ENCODE peak calls at places on chromosomes 3 and 15, in nine cellular contexts. One of them, this sample, is unnamed.

GRCh38 chr15:52670087-52670486 is 9.1 kb downstream of the ATOSA start:
- DNase-seq in WTC11: no peak
- DNase-seq in IMR-90: no peak
- DNase-seq in AG09309: no peak
- DNase-seq in AG10803: no peak
- DNase-seq in mesothelial cell of epicardium: no peak
- DNase-seq in Calu3: no peak
- DNase-seq in spleen: no peak
- DNase-seq in MCF 10A: no peak
- DNase-seq in this sample: no peak

GRCh38 chr3:3693593-3693992 is 105.6 kb upstream of the LRRN1 start:
- DNase-seq in AG09309: no peak
- DNase-seq in AG10803: no peak
- DNase-seq in MCF 10A: no peak
- DNase-seq in IMR-90: no peak
- DNase-seq in WTC11: no peak
- DNase-seq in Calu3: no peak
- DNase-seq in spleen: no peak
- DNase-seq in mesothelial cell of epicardium: no peak
- DNase-seq in this sample: no peak

GRCh38 chr3:114615535-114616064 is 321.8 kb downstream of the TIGIT start:
- DNase-seq in Calu3: no peak
- DNase-seq in AG10803: no peak
- DNase-seq in mesothelial cell of epicardium: no peak
- DNase-seq in MCF 10A: no peak
- DNase-seq in IMR-90: no peak
- DNase-seq in AG09309: no peak
- DNase-seq in WTC11: no peak
- DNase-seq in spleen: no peak
- DNase-seq in this sample: no peak

GRCh38 chr3:151841801-151842200 is 27.9 kb downstream of the AADAC start:
- DNase-seq in MCF 10A: no peak
- DNase-seq in WTC11: no peak
- DNase-seq in Calu3: no peak
- DNase-seq in AG10803: no peak
- DNase-seq in AG09309: no peak
- DNase-seq in mesothelial cell of epicardium: no peak
- DNase-seq in spleen: no peak
- DNase-seq in IMR-90: peak
- DNase-seq in this sample: no peak

GRCh38 chr3:184361932-184362667 is 590 bp downstream of the POLR2H start:
- DNase-seq in mesothelial cell of epicardium: no peak
- DNase-seq in AG09309: no peak
- DNase-seq in IMR-90: peak
- DNase-seq in spleen: peak
- DNase-seq in WTC11: peak
- DNase-seq in AG10803: peak
- DNase-seq in MCF 10A: peak
- DNase-seq in Calu3: peak
- DNase-seq in this sample: no peak

GRCh38 chr3:126447456-126448106 is 28.1 kb downstream of the ZXDC start:
- DNase-seq in spleen: peak
- DNase-seq in IMR-90: peak
- DNase-seq in Calu3: no peak
- DNase-seq in AG10803: peak
- DNase-seq in WTC11: no peak
- DNase-seq in mesothelial cell of epicardium: no peak
- DNase-seq in MCF 10A: no peak
- DNase-seq in AG09309: no peak
- DNase-seq in this sample: no peak

GRCh38 chr3:157447026-157447694 is 10.5 kb downstream of the PTX3 start:
- DNase-seq in WTC11: no peak
- DNase-seq in AG10803: peak
- DNase-seq in Calu3: peak
- DNase-seq in AG09309: no peak
- DNase-seq in IMR-90: peak
- DNase-seq in MCF 10A: peak
- DNase-seq in spleen: no peak
- DNase-seq in mesothelial cell of epicardium: no peak
- DNase-seq in this sample: peak

GRCh38 chr15:69119692-69120395 is 40.6 kb upstream of the GLCE start:
- DNase-seq in WTC11: no peak
- DNase-seq in AG09309: no peak
- DNase-seq in AG10803: no peak
- DNase-seq in MCF 10A: no peak
- DNase-seq in IMR-90: no peak
- DNase-seq in mesothelial cell of epicardium: no peak
- DNase-seq in spleen: no peak
- DNase-seq in Calu3: no peak
- DNase-seq in this sample: no peak

GRCh38 chr15:34436126-34436955 is 1.3 kb downstream of the GOLGA8A start:
- DNase-seq in MCF 10A: peak
- DNase-seq in WTC11: peak
- DNase-seq in Calu3: no peak
- DNase-seq in AG09309: no peak
- DNase-seq in IMR-90: no peak
- DNase-seq in AG10803: peak
- DNase-seq in mesothelial cell of epicardium: no peak
- DNase-seq in spleen: peak
- DNase-seq in this sample: peak

GRCh38 chr15:31069360-31070000 is 32.0 kb downstream of the TRPM1 start:
- DNase-seq in MCF 10A: no peak
- DNase-seq in Calu3: no peak
- DNase-seq in spleen: no peak
- DNase-seq in IMR-90: peak
- DNase-seq in WTC11: no peak
- DNase-seq in mesothelial cell of epicardium: no peak
- DNase-seq in AG09309: peak
- DNase-seq in AG10803: peak
- DNase-seq in this sample: peak

GRCh38 chr3:15713364-15713763 is 84.4 kb downstream of the ANKRD28 start:
- DNase-seq in AG09309: no peak
- DNase-seq in MCF 10A: no peak
- DNase-seq in IMR-90: no peak
- DNase-seq in Calu3: no peak
- DNase-seq in AG10803: no peak
- DNase-seq in spleen: no peak
- DNase-seq in mesothelial cell of epicardium: no peak
- DNase-seq in WTC11: no peak
- DNase-seq in this sample: no peak

GRCh38 chr3:97971679-97972567 is at the start of gene RIOX2:
- DNase-seq in spleen: peak
- DNase-seq in AG10803: peak
- DNase-seq in MCF 10A: peak
- DNase-seq in IMR-90: peak
- DNase-seq in mesothelial cell of epicardium: peak
- DNase-seq in Calu3: peak
- DNase-seq in WTC11: peak
- DNase-seq in AG09309: no peak
- DNase-seq in this sample: peak

GRCh38 chr3:129343643-129344360 is 65.1 kb downstream of the HMCES start:
- DNase-seq in AG10803: peak
- DNase-seq in Calu3: peak
- DNase-seq in WTC11: peak
- DNase-seq in MCF 10A: no peak
- DNase-seq in spleen: no peak
- DNase-seq in IMR-90: no peak
- DNase-seq in mesothelial cell of epicardium: no peak
- DNase-seq in AG09309: no peak
- DNase-seq in this sample: peak

GRCh38 chr3:39990532-39990931 is 181.1 kb downstream of the MYRIP start:
- DNase-seq in spleen: no peak
- DNase-seq in AG10803: peak
- DNase-seq in IMR-90: peak
- DNase-seq in mesothelial cell of epicardium: no peak
- DNase-seq in Calu3: peak
- DNase-seq in MCF 10A: peak
- DNase-seq in WTC11: peak
- DNase-seq in AG09309: peak
- DNase-seq in this sample: peak

GRCh38 chr3:138317687-138318086 is 12.0 kb downstream of the NME9 start:
- DNase-seq in MCF 10A: no peak
- DNase-seq in IMR-90: no peak
- DNase-seq in AG09309: no peak
- DNase-seq in mesothelial cell of epicardium: no peak
- DNase-seq in spleen: no peak
- DNase-seq in Calu3: no peak
- DNase-seq in AG10803: no peak
- DNase-seq in WTC11: no peak
- DNase-seq in this sample: no peak

GRCh38 chr15:63893866-63894661 is 60.3 kb upstream of the HERC1 start:
- DNase-seq in Calu3: peak
- DNase-seq in mesothelial cell of epicardium: no peak
- DNase-seq in AG09309: no peak
- DNase-seq in MCF 10A: no peak
- DNase-seq in AG10803: no peak
- DNase-seq in WTC11: no peak
- DNase-seq in spleen: peak
- DNase-seq in IMR-90: no peak
- DNase-seq in this sample: no peak

GRCh38 chr3:10419637-10420232 is 85.7 kb downstream of the ATP2B2 start:
- DNase-seq in Calu3: no peak
- DNase-seq in IMR-90: peak
- DNase-seq in WTC11: no peak
- DNase-seq in AG09309: no peak
- DNase-seq in spleen: peak
- DNase-seq in MCF 10A: no peak
- DNase-seq in AG10803: no peak
- DNase-seq in mesothelial cell of epicardium: no peak
- DNase-seq in this sample: no peak

GRCh38 chr15:89003865-89004725 is 84.2 kb upstream of the ABHD2 start:
- DNase-seq in mesothelial cell of epicardium: no peak
- DNase-seq in Calu3: no peak
- DNase-seq in spleen: no peak
- DNase-seq in WTC11: peak
- DNase-seq in MCF 10A: peak
- DNase-seq in AG10803: peak
- DNase-seq in AG09309: no peak
- DNase-seq in IMR-90: peak
- DNase-seq in this sample: peak

GRCh38 chr15:89007989-89008388 is 80.3 kb upstream of the ABHD2 start:
- DNase-seq in WTC11: no peak
- DNase-seq in IMR-90: no peak
- DNase-seq in AG10803: no peak
- DNase-seq in mesothelial cell of epicardium: no peak
- DNase-seq in spleen: no peak
- DNase-seq in Calu3: no peak
- DNase-seq in MCF 10A: no peak
- DNase-seq in AG09309: no peak
- DNase-seq in this sample: no peak

GRCh38 chr15:89004726-89005030 is 83.6 kb upstream of the ABHD2 start:
- DNase-seq in Calu3: no peak
- DNase-seq in MCF 10A: no peak
- DNase-seq in IMR-90: no peak
- DNase-seq in AG10803: no peak
- DNase-seq in AG09309: no peak
- DNase-seq in spleen: no peak
- DNase-seq in WTC11: no peak
- DNase-seq in mesothelial cell of epicardium: no peak
- DNase-seq in this sample: no peak

GRCh38 chr15:89009080-89009479 is 79.2 kb upstream of the ABHD2 start:
- DNase-seq in mesothelial cell of epicardium: no peak
- DNase-seq in Calu3: no peak
- DNase-seq in MCF 10A: no peak
- DNase-seq in AG09309: no peak
- DNase-seq in AG10803: no peak
- DNase-seq in spleen: no peak
- DNase-seq in IMR-90: no peak
- DNase-seq in WTC11: no peak
- DNase-seq in this sample: no peak
- TF ChIP-seq CTCF in mesothelial cell of epicardium: no peak
- TF ChIP-seq CTCF in Calu3: no peak
- TF ChIP-seq CTCF in MCF 10A: no peak
- TF ChIP-seq CTCF in AG09309: no peak
- TF ChIP-seq CTCF in AG10803: no peak
- TF ChIP-seq CTCF in spleen: no peak
- TF ChIP-seq CTCF in IMR-90: no peak
- TF ChIP-seq CTCF in WTC11: no peak
- TF ChIP-seq CTCF in this sample: no peak

DNA sequence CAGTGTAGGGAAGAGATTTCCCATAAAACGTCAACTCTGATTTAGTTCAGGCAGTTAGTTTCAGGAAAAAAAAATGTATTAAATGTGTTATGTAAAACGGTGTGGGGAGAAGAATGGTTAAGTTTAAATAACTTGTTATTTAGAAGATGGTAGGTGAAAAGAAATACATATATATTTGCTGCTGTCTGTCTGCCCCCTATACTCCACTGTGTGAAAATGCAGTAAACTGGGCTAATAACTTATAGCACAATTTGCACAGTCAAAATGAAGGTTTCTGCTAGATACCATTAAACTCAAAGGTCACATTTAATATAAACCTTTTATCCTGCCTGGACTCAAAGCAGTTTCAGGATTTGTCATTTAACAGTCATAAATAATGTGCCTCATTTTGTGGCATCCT is 515.0 kb downstream of the FGF12 start:
- DNase-seq in spleen: no peak
- DNase-seq in Calu3: no peak
- DNase-seq in WTC11: no peak
- DNase-seq in MCF 10A: no peak
- DNase-seq in AG10803: no peak
- DNase-seq in AG09309: no peak
- DNase-seq in mesothelial cell of epicardium: no peak
- DNase-seq in IMR-90: no peak
- DNase-seq in this sample: no peak
- TF ChIP-seq CTCF in spleen: no peak
- TF ChIP-seq CTCF in Calu3: no peak
- TF ChIP-seq CTCF in WTC11: no peak
- TF ChIP-seq CTCF in MCF 10A: no peak
- TF ChIP-seq CTCF in AG10803: no peak
- TF ChIP-seq CTCF in AG09309: no peak
- TF ChIP-seq CTCF in mesothelial cell of epicardium: no peak
- TF ChIP-seq CTCF in IMR-90: no peak
- TF ChIP-seq CTCF in this sample: no peak

DNA sequence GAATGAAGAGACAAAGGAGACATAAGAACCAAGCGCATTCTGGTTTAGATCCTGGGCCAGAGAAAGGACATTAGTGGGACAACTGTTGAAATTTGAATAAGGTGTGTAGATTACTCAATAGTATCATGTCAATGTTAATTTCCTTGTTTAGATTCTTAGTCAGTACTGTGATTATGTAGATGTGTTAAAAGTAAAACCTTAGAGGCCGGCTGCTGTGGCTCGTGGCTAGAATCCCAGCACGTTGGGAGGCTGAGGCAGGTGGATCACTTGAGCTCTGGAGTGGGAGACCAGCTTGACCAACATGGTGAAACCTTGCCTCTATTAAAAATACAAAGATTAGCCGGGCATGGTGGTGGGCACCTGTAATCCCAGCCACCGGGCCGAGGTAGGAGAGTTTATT is 26.7 kb downstream of the CYP8B1 start:
- DNase-seq in AG10803: no peak
- DNase-seq in IMR-90: no peak
- DNase-seq in mesothelial cell of epicardium: no peak
- DNase-seq in WTC11: no peak
- DNase-seq in MCF 10A: no peak
- DNase-seq in AG09309: no peak
- DNase-seq in Calu3: no peak
- DNase-seq in spleen: no peak
- DNase-seq in this sample: no peak
- TF ChIP-seq CTCF in AG10803: no peak
- TF ChIP-seq CTCF in IMR-90: no peak
- TF ChIP-seq CTCF in mesothelial cell of epicardium: no peak
- TF ChIP-seq CTCF in WTC11: no peak
- TF ChIP-seq CTCF in MCF 10A: no peak
- TF ChIP-seq CTCF in AG09309: no peak
- TF ChIP-seq CTCF in Calu3: no peak
- TF ChIP-seq CTCF in spleen: no peak
- TF ChIP-seq CTCF in this sample: no peak

GRCh38 chr15:55774113-55774970 is 31.4 kb upstream of the PRTG start:
- DNase-seq in AG10803: peak
- DNase-seq in Calu3: peak
- DNase-seq in spleen: no peak
- DNase-seq in AG09309: no peak
- DNase-seq in IMR-90: peak
- DNase-seq in MCF 10A: peak
- DNase-seq in WTC11: peak
- DNase-seq in mesothelial cell of epicardium: no peak
- DNase-seq in this sample: peak
- TF ChIP-seq CTCF in AG10803: peak
- TF ChIP-seq CTCF in Calu3: peak
- TF ChIP-seq CTCF in spleen: no peak
- TF ChIP-seq CTCF in AG09309: peak
- TF ChIP-seq CTCF in IMR-90: peak
- TF ChIP-seq CTCF in MCF 10A: peak
- TF ChIP-seq CTCF in WTC11: peak
- TF ChIP-seq CTCF in mesothelial cell of epicardium: peak
- TF ChIP-seq CTCF in this sample: peak

This sample was measured in fibroblast of the aortic adventitia.